ENCODE peak calls at places on chromosomes 11 and 22, in ten cellular contexts. One of them, this sample, is unnamed. For H3K4me1, the result is how much of the 10 kb centered on the place peaks cover.

GRCh38 chr11:36149538-36150242 is 139.5 kb downstream of the COMMD9 start:
- DNase-seq in endodermal cell: peak
- DNase-seq in right atrium auricular region: peak
- DNase-seq in pancreas: no peak
- DNase-seq in Peyer's patch: no peak
- DNase-seq in esophagus muscularis mucosa: no peak
- DNase-seq in heart right ventricle: peak
- DNase-seq in astrocyte: peak
- DNase-seq in spleen: no peak
- DNase-seq in right lobe of liver: no peak
- DNase-seq in this sample: peak

GRCh38 chr22:20966883-20967696 is at the start of gene AIFM3:
- DNase-seq in endodermal cell: no peak
- DNase-seq in right atrium auricular region: no peak
- DNase-seq in pancreas: peak
- DNase-seq in Peyer's patch: no peak
- DNase-seq in esophagus muscularis mucosa: no peak
- DNase-seq in heart right ventricle: no peak
- DNase-seq in astrocyte: no peak
- DNase-seq in spleen: peak
- DNase-seq in right lobe of liver: no peak
- DNase-seq in this sample: no peak

GRCh38 chr11:121797496-121797895 is 318.5 kb downstream of the BLID start:
- DNase-seq in endodermal cell: no peak
- DNase-seq in right atrium auricular region: no peak
- DNase-seq in pancreas: no peak
- DNase-seq in Peyer's patch: no peak
- DNase-seq in esophagus muscularis mucosa: peak
- DNase-seq in heart right ventricle: no peak
- DNase-seq in astrocyte: no peak
- DNase-seq in spleen: no peak
- DNase-seq in right lobe of liver: no peak
- DNase-seq in this sample: no peak

GRCh38 chr11:58787903-58788302 is 56.2 kb upstream of the GLYAT start:
- DNase-seq in endodermal cell: no peak
- DNase-seq in right atrium auricular region: no peak
- DNase-seq in pancreas: no peak
- DNase-seq in Peyer's patch: no peak
- DNase-seq in esophagus muscularis mucosa: no peak
- DNase-seq in heart right ventricle: no peak
- DNase-seq in astrocyte: peak
- DNase-seq in spleen: no peak
- DNase-seq in right lobe of liver: no peak
- DNase-seq in this sample: no peak

GRCh38 chr11:107565219-107565937 is at the start of gene ALKBH8:
- DNase-seq in endodermal cell: peak
- DNase-seq in right atrium auricular region: peak
- DNase-seq in pancreas: peak
- DNase-seq in Peyer's patch: peak
- DNase-seq in esophagus muscularis mucosa: peak
- DNase-seq in heart right ventricle: peak
- DNase-seq in astrocyte: peak
- DNase-seq in spleen: peak
- DNase-seq in right lobe of liver: peak
- DNase-seq in this sample: peak

GRCh38 chr22:31230871-31231621 is 18.9 kb downstream of the LIMK2 start:
- DNase-seq in endodermal cell: peak
- DNase-seq in right atrium auricular region: no peak
- DNase-seq in pancreas: no peak
- DNase-seq in Peyer's patch: no peak
- DNase-seq in esophagus muscularis mucosa: no peak
- DNase-seq in heart right ventricle: peak
- DNase-seq in astrocyte: peak
- DNase-seq in spleen: no peak
- DNase-seq in right lobe of liver: peak
- DNase-seq in this sample: no peak

GRCh38 chr22:37636949-37637273 is 2.6 kb upstream of the SH3BP1 start:
- DNase-seq in endodermal cell: no peak
- DNase-seq in right atrium auricular region: no peak
- DNase-seq in pancreas: no peak
- DNase-seq in Peyer's patch: no peak
- DNase-seq in esophagus muscularis mucosa: no peak
- DNase-seq in heart right ventricle: no peak
- DNase-seq in astrocyte: no peak
- DNase-seq in spleen: no peak
- DNase-seq in right lobe of liver: no peak
- DNase-seq in this sample: no peak

GRCh38 chr22:48957311-48957986 is 870.2 kb downstream of the BRD1 start:
- DNase-seq in endodermal cell: peak
- DNase-seq in right atrium auricular region: peak
- DNase-seq in pancreas: peak
- DNase-seq in Peyer's patch: peak
- DNase-seq in esophagus muscularis mucosa: peak
- DNase-seq in heart right ventricle: no peak
- DNase-seq in astrocyte: no peak
- DNase-seq in spleen: peak
- DNase-seq in right lobe of liver: peak
- DNase-seq in this sample: no peak

GRCh38 chr11:91299980-91300379 is 924.6 kb upstream of the FAT3 start:
- DNase-seq in endodermal cell: no peak
- DNase-seq in right atrium auricular region: no peak
- DNase-seq in pancreas: no peak
- DNase-seq in Peyer's patch: no peak
- DNase-seq in esophagus muscularis mucosa: no peak
- DNase-seq in heart right ventricle: no peak
- DNase-seq in astrocyte: peak
- DNase-seq in spleen: no peak
- DNase-seq in right lobe of liver: no peak
- DNase-seq in this sample: no peak

DNA sequence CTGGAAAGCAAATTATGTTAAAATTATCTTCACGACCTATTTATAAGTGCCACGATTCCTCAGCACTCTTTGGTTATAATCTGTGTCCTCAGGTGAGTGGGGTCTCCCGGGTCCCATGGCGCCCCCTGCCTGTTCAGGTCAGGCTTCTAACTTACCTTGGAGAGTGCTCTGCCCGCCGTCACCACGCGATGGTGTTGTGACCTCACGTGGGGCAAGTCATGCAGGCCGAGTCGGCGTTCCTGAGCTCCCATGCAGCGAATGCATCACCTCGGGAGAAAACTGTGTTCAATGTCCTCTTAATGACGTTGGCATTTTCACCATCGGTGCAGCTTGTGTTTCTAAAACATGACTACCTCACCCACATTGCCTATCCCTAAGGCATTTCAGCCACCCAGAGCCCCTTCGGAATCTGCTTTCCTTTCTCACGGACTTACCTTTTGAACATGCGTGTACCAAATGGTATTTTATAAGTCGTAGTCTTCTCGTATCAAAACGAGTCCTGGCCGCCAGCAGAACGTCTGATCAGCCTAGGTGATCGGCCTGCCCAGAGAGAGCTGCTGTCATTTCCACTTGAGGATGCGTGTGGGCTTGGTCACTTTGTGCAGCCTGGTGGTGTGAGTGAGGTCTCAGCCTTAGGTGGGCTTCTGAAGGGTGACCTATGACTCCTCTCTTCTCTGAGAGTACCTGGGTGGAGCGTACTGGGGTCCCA is 64.8 kb downstream of the TBC1D22A start:
- DNase-seq in endodermal cell: peak
- DNase-seq in right atrium auricular region: no peak
- DNase-seq in pancreas: no peak
- DNase-seq in Peyer's patch: no peak
- DNase-seq in esophagus muscularis mucosa: peak
- DNase-seq in heart right ventricle: no peak
- DNase-seq in astrocyte: no peak
- DNase-seq in spleen: no peak
- DNase-seq in right lobe of liver: no peak
- DNase-seq in this sample: no peak
- TF ChIP-seq CTCF in endodermal cell: peak
- TF ChIP-seq CTCF in right atrium auricular region: no peak
- TF ChIP-seq CTCF in pancreas: no peak
- TF ChIP-seq CTCF in Peyer's patch: no peak
- TF ChIP-seq CTCF in esophagus muscularis mucosa: no peak
- TF ChIP-seq CTCF in heart right ventricle: no peak
- TF ChIP-seq CTCF in astrocyte: no peak
- TF ChIP-seq CTCF in spleen: no peak
- TF ChIP-seq CTCF in right lobe of liver: peak
- TF ChIP-seq CTCF in this sample: no peak

GRCh38 chr11:46369458-46370152 is 11.9 kb upstream of the MDK start:
- DNase-seq in endodermal cell: peak
- DNase-seq in right atrium auricular region: no peak
- DNase-seq in pancreas: no peak
- DNase-seq in Peyer's patch: no peak
- DNase-seq in esophagus muscularis mucosa: no peak
- DNase-seq in heart right ventricle: no peak
- DNase-seq in astrocyte: peak
- DNase-seq in spleen: peak
- DNase-seq in right lobe of liver: no peak
- DNase-seq in this sample: no peak

GRCh38 chr11:46374815-46375214 is 6.7 kb upstream of the MDK start:
- DNase-seq in endodermal cell: no peak
- DNase-seq in right atrium auricular region: no peak
- DNase-seq in pancreas: no peak
- DNase-seq in Peyer's patch: no peak
- DNase-seq in esophagus muscularis mucosa: no peak
- DNase-seq in heart right ventricle: no peak
- DNase-seq in astrocyte: no peak
- DNase-seq in spleen: no peak
- DNase-seq in right lobe of liver: no peak
- DNase-seq in this sample: no peak

GRCh38 chr11:46370253-46370652 is 11.2 kb upstream of the MDK start:
- DNase-seq in endodermal cell: no peak
- DNase-seq in right atrium auricular region: no peak
- DNase-seq in pancreas: no peak
- DNase-seq in Peyer's patch: no peak
- DNase-seq in esophagus muscularis mucosa: no peak
- DNase-seq in heart right ventricle: no peak
- DNase-seq in astrocyte: no peak
- DNase-seq in spleen: no peak
- DNase-seq in right lobe of liver: no peak
- DNase-seq in this sample: no peak

GRCh38 chr11:46373787-46374740 is 7.4 kb upstream of the MDK start:
- DNase-seq in endodermal cell: no peak
- DNase-seq in right atrium auricular region: no peak
- DNase-seq in pancreas: no peak
- DNase-seq in Peyer's patch: no peak
- DNase-seq in esophagus muscularis mucosa: no peak
- DNase-seq in heart right ventricle: no peak
- DNase-seq in astrocyte: no peak
- DNase-seq in spleen: no peak
- DNase-seq in right lobe of liver: no peak
- DNase-seq in this sample: no peak

GRCh38 chr11:46371994-46372393 is 9.5 kb upstream of the MDK start:
- DNase-seq in endodermal cell: no peak
- DNase-seq in right atrium auricular region: no peak
- DNase-seq in pancreas: no peak
- DNase-seq in Peyer's patch: no peak
- DNase-seq in esophagus muscularis mucosa: no peak
- DNase-seq in heart right ventricle: no peak
- DNase-seq in astrocyte: no peak
- DNase-seq in spleen: no peak
- DNase-seq in right lobe of liver: no peak
- DNase-seq in this sample: no peak
- H3K4me1 ChIP-seq in endodermal cell: under half
- H3K4me1 ChIP-seq in right atrium auricular region: under half
- H3K4me1 ChIP-seq in pancreas: under half
- H3K4me1 ChIP-seq in Peyer's patch: under half
- H3K4me1 ChIP-seq in esophagus muscularis mucosa: under half
- H3K4me1 ChIP-seq in heart right ventricle: under half
- H3K4me1 ChIP-seq in astrocyte: under half
- H3K4me1 ChIP-seq in spleen: under half
- H3K4me1 ChIP-seq in right lobe of liver: under half
- H3K4me1 ChIP-seq in this sample: under half

GRCh38 chr11:126573325-126574076 is 218.0 kb downstream of the ST3GAL4 start:
- DNase-seq in endodermal cell: peak
- DNase-seq in right atrium auricular region: no peak
- DNase-seq in pancreas: no peak
- DNase-seq in Peyer's patch: no peak
- DNase-seq in esophagus muscularis mucosa: no peak
- DNase-seq in heart right ventricle: no peak
- DNase-seq in astrocyte: no peak
- DNase-seq in spleen: no peak
- DNase-seq in right lobe of liver: no peak
- DNase-seq in this sample: no peak

GRCh38 chr11:126567419-126567818 is 211.9 kb downstream of the ST3GAL4 start:
- DNase-seq in endodermal cell: peak
- DNase-seq in right atrium auricular region: no peak
- DNase-seq in pancreas: no peak
- DNase-seq in Peyer's patch: no peak
- DNase-seq in esophagus muscularis mucosa: no peak
- DNase-seq in heart right ventricle: no peak
- DNase-seq in astrocyte: no peak
- DNase-seq in spleen: no peak
- DNase-seq in right lobe of liver: no peak
- DNase-seq in this sample: no peak

GRCh38 chr11:126564588-126564987 is 209.1 kb downstream of the ST3GAL4 start:
- DNase-seq in endodermal cell: peak
- DNase-seq in right atrium auricular region: no peak
- DNase-seq in pancreas: no peak
- DNase-seq in Peyer's patch: no peak
- DNase-seq in esophagus muscularis mucosa: no peak
- DNase-seq in heart right ventricle: no peak
- DNase-seq in astrocyte: no peak
- DNase-seq in spleen: no peak
- DNase-seq in right lobe of liver: no peak
- DNase-seq in this sample: no peak

GRCh38 chr11:126575849-126576248 is 220.4 kb downstream of the ST3GAL4 start:
- DNase-seq in endodermal cell: no peak
- DNase-seq in right atrium auricular region: no peak
- DNase-seq in pancreas: no peak
- DNase-seq in Peyer's patch: no peak
- DNase-seq in esophagus muscularis mucosa: no peak
- DNase-seq in heart right ventricle: no peak
- DNase-seq in astrocyte: no peak
- DNase-seq in spleen: no peak
- DNase-seq in right lobe of liver: no peak
- DNase-seq in this sample: no peak

DNA sequence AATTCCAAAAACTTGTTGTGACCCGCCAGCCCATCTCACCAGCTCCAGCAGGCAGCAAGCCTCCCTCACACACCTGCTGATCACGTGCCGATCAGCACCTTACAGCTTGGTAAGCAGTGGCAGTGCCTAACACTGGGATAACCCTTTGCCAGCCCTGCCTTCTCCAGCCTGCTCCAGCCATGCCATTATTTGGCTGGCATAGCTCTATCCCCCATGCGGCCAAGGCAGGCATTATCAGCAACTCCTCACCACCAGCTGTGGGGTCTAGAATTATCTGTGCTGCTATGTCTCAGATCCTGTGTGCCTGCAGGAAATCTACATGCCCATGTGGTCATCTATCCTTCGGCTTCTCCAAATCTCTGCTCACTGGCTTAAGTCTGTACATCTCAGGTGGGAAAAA is 215.0 kb downstream of the ST3GAL4 start:
- DNase-seq in endodermal cell: no peak
- DNase-seq in right atrium auricular region: no peak
- DNase-seq in pancreas: no peak
- DNase-seq in Peyer's patch: no peak
- DNase-seq in esophagus muscularis mucosa: no peak
- DNase-seq in heart right ventricle: no peak
- DNase-seq in astrocyte: no peak
- DNase-seq in spleen: no peak
- DNase-seq in right lobe of liver: no peak
- DNase-seq in this sample: no peak
- TF ChIP-seq CTCF in endodermal cell: peak
- TF ChIP-seq CTCF in right atrium auricular region: no peak
- TF ChIP-seq CTCF in pancreas: no peak
- TF ChIP-seq CTCF in Peyer's patch: no peak
- TF ChIP-seq CTCF in esophagus muscularis mucosa: no peak
- TF ChIP-seq CTCF in heart right ventricle: no peak
- TF ChIP-seq CTCF in astrocyte: no peak
- TF ChIP-seq CTCF in spleen: no peak
- TF ChIP-seq CTCF in right lobe of liver: no peak
- TF ChIP-seq CTCF in this sample: no peak

GRCh38 chr11:27440090-27440489 is 32.5 kb downstream of the LGR4 start:
- DNase-seq in endodermal cell: no peak
- DNase-seq in right atrium auricular region: no peak
- DNase-seq in pancreas: no peak
- DNase-seq in Peyer's patch: no peak
- DNase-seq in esophagus muscularis mucosa: no peak
- DNase-seq in heart right ventricle: no peak
- DNase-seq in astrocyte: no peak
- DNase-seq in spleen: no peak
- DNase-seq in right lobe of liver: no peak
- DNase-seq in this sample: no peak
- H3K4me1 ChIP-seq in endodermal cell: under half
- H3K4me1 ChIP-seq in right atrium auricular region: under half
- H3K4me1 ChIP-seq in pancreas: under half
- H3K4me1 ChIP-seq in Peyer's patch: under half
- H3K4me1 ChIP-seq in esophagus muscularis mucosa: under half
- H3K4me1 ChIP-seq in heart right ventricle: under half
- H3K4me1 ChIP-seq in astrocyte: under half
- H3K4me1 ChIP-seq in spleen: under half
- H3K4me1 ChIP-seq in right lobe of liver: under half
- H3K4me1 ChIP-seq in this sample: under half

This sample was measured in lower lobe of right lung.